ENCODE peak calls at places on chromosome 22, in eight cellular contexts. One of them, this sample, is unnamed.

GRCh38 chr22:18974477-18975180 is 38.5 kb upstream of the PRODH start:
- DNase-seq in body of pancreas: no peak
- DNase-seq in IMR-90: no peak
- DNase-seq in CD8-positive, alpha-beta T cell: no peak
- DNase-seq in endodermal cell: no peak
- DNase-seq in cardiac muscle cell: no peak
- DNase-seq in tibial nerve: no peak
- DNase-seq in esophagus squamous epithelium: no peak
- DNase-seq in this sample: no peak

GRCh38 chr22:38706885-38707180 is 1.1 kb downstream of the GTPBP1 start:
- DNase-seq in tibial nerve: no peak
- DNase-seq in body of pancreas: no peak
- DNase-seq in esophagus squamous epithelium: no peak
- DNase-seq in CD8-positive, alpha-beta T cell: no peak
- DNase-seq in cardiac muscle cell: no peak
- DNase-seq in IMR-90: no peak
- DNase-seq in endodermal cell: no peak
- DNase-seq in this sample: peak; percentile 47

GRCh38 chr22:29167032-29167911 is 38.4 kb upstream of the EMID1 start:
- DNase-seq in cardiac muscle cell: no peak
- DNase-seq in CD8-positive, alpha-beta T cell: peak; percentile 10
- DNase-seq in endodermal cell: peak; percentile 30
- DNase-seq in tibial nerve: no peak
- DNase-seq in esophagus squamous epithelium: no peak
- DNase-seq in IMR-90: no peak
- DNase-seq in body of pancreas: no peak
- DNase-seq in this sample: no peak

GRCh38 chr22:42536166-42536565 is 16.6 kb upstream of the RRP7A start:
- DNase-seq in tibial nerve: no peak
- DNase-seq in CD8-positive, alpha-beta T cell: no peak
- DNase-seq in cardiac muscle cell: no peak
- DNase-seq in body of pancreas: no peak
- DNase-seq in endodermal cell: no peak
- DNase-seq in IMR-90: no peak
- DNase-seq in esophagus squamous epithelium: no peak
- DNase-seq in this sample: no peak

GRCh38 chr22:28139993-28140392 is 220.9 kb upstream of the PITPNB start:
- DNase-seq in CD8-positive, alpha-beta T cell: no peak
- DNase-seq in esophagus squamous epithelium: no peak
- DNase-seq in IMR-90: peak; percentile 93
- DNase-seq in cardiac muscle cell: peak; percentile 88
- DNase-seq in tibial nerve: no peak
- DNase-seq in body of pancreas: no peak
- DNase-seq in endodermal cell: no peak
- DNase-seq in this sample: peak; percentile 93

GRCh38 chr22:16987822-16988221 is 20.2 kb downstream of the GAB4 start:
- DNase-seq in cardiac muscle cell: no peak
- DNase-seq in endodermal cell: no peak
- DNase-seq in esophagus squamous epithelium: no peak
- DNase-seq in IMR-90: no peak
- DNase-seq in tibial nerve: no peak
- DNase-seq in CD8-positive, alpha-beta T cell: no peak
- DNase-seq in body of pancreas: no peak
- DNase-seq in this sample: no peak

GRCh38 chr22:43171607-43172006 is 15.3 kb downstream of the TTLL12 start:
- DNase-seq in endodermal cell: no peak
- DNase-seq in IMR-90: no peak
- DNase-seq in CD8-positive, alpha-beta T cell: no peak
- DNase-seq in body of pancreas: no peak
- DNase-seq in cardiac muscle cell: no peak
- DNase-seq in tibial nerve: no peak
- DNase-seq in esophagus squamous epithelium: no peak
- DNase-seq in this sample: no peak

GRCh38 chr22:48391171-48391711 is 1436.4 kb downstream of the BRD1 start:
- DNase-seq in cardiac muscle cell: no peak
- DNase-seq in IMR-90: no peak
- DNase-seq in esophagus squamous epithelium: no peak
- DNase-seq in tibial nerve: no peak
- DNase-seq in CD8-positive, alpha-beta T cell: no peak
- DNase-seq in endodermal cell: no peak
- DNase-seq in body of pancreas: no peak
- DNase-seq in this sample: no peak

GRCh38 chr22:33917744-33918406 is 2.4 kb downstream of the LARGE1 start:
- DNase-seq in IMR-90: peak; percentile 50
- DNase-seq in tibial nerve: no peak
- DNase-seq in CD8-positive, alpha-beta T cell: no peak
- DNase-seq in esophagus squamous epithelium: no peak
- DNase-seq in cardiac muscle cell: no peak
- DNase-seq in body of pancreas: no peak
- DNase-seq in endodermal cell: peak; percentile 62
- DNase-seq in this sample: no peak

GRCh38 chr22:24434472-24435322 is 7.3 kb downstream of the ADORA2A start:
- DNase-seq in esophagus squamous epithelium: peak; percentile 44
- DNase-seq in CD8-positive, alpha-beta T cell: peak; percentile 63
- DNase-seq in body of pancreas: peak; percentile 62
- DNase-seq in tibial nerve: peak; percentile 48
- DNase-seq in cardiac muscle cell: peak; percentile 80
- DNase-seq in IMR-90: no peak
- DNase-seq in endodermal cell: peak; percentile 36
- DNase-seq in this sample: no peak

GRCh38 chr22:44489817-44490216 is 8.2 kb downstream of the RTL6 start:
- DNase-seq in endodermal cell: no peak
- DNase-seq in IMR-90: no peak
- DNase-seq in CD8-positive, alpha-beta T cell: no peak
- DNase-seq in esophagus squamous epithelium: no peak
- DNase-seq in body of pancreas: no peak
- DNase-seq in tibial nerve: no peak
- DNase-seq in cardiac muscle cell: no peak
- DNase-seq in this sample: no peak

GRCh38 chr22:32827061-32827602 is 25.6 kb downstream of the TIMP3 start:
- DNase-seq in tibial nerve: no peak
- DNase-seq in cardiac muscle cell: no peak
- DNase-seq in endodermal cell: no peak
- DNase-seq in esophagus squamous epithelium: no peak
- DNase-seq in body of pancreas: no peak
- DNase-seq in IMR-90: no peak
- DNase-seq in CD8-positive, alpha-beta T cell: no peak
- DNase-seq in this sample: peak; percentile 65

GRCh38 chr22:48579035-48579914 is 1248.4 kb downstream of the BRD1 start:
- DNase-seq in body of pancreas: no peak
- DNase-seq in tibial nerve: no peak
- DNase-seq in CD8-positive, alpha-beta T cell: no peak
- DNase-seq in cardiac muscle cell: no peak
- DNase-seq in esophagus squamous epithelium: no peak
- DNase-seq in endodermal cell: no peak
- DNase-seq in IMR-90: no peak
- DNase-seq in this sample: no peak

GRCh38 chr22:30326704-30327362 is at the start of gene TBC1D10A:
- DNase-seq in tibial nerve: peak; percentile 71
- DNase-seq in esophagus squamous epithelium: peak; percentile 63
- DNase-seq in CD8-positive, alpha-beta T cell: peak; percentile 94
- DNase-seq in cardiac muscle cell: peak; percentile 94
- DNase-seq in endodermal cell: peak; percentile 98
- DNase-seq in body of pancreas: peak; percentile 98
- DNase-seq in IMR-90: peak; percentile 86
- DNase-seq in this sample: peak; percentile 83

GRCh38 chr22:19942886-19943664 is 1.5 kb upstream of the TXNRD2 start:
- DNase-seq in cardiac muscle cell: peak; percentile 90
- DNase-seq in IMR-90: peak; percentile 94
- DNase-seq in CD8-positive, alpha-beta T cell: no peak
- DNase-seq in tibial nerve: peak; percentile 63
- DNase-seq in endodermal cell: no peak
- DNase-seq in esophagus squamous epithelium: no peak
- DNase-seq in body of pancreas: peak; percentile 68
- DNase-seq in this sample: peak; percentile 79

GRCh38 chr22:38872831-38873248 is 824 bp upstream of the CBX6 start:
- DNase-seq in body of pancreas: peak; percentile 62
- DNase-seq in cardiac muscle cell: peak; percentile 58
- DNase-seq in CD8-positive, alpha-beta T cell: no peak
- DNase-seq in esophagus squamous epithelium: no peak
- DNase-seq in endodermal cell: peak; percentile 81
- DNase-seq in tibial nerve: no peak
- DNase-seq in IMR-90: peak; percentile 32
- DNase-seq in this sample: no peak

GRCh38 chr22:17920145-17920605 is 104.2 kb downstream of the MICAL3 start:
- DNase-seq in esophagus squamous epithelium: no peak
- DNase-seq in CD8-positive, alpha-beta T cell: no peak
- DNase-seq in tibial nerve: no peak
- DNase-seq in IMR-90: peak; percentile 62
- DNase-seq in body of pancreas: peak; percentile 40
- DNase-seq in endodermal cell: peak; percentile 88
- DNase-seq in cardiac muscle cell: peak; percentile 66
- DNase-seq in this sample: peak; percentile 76

GRCh38 chr22:20128902-20129746 is 2.5 kb upstream of the ZDHHC8 start:
- DNase-seq in tibial nerve: no peak
- DNase-seq in cardiac muscle cell: peak; percentile 46
- DNase-seq in endodermal cell: peak; percentile 86
- DNase-seq in esophagus squamous epithelium: no peak
- DNase-seq in body of pancreas: peak; percentile 40
- DNase-seq in CD8-positive, alpha-beta T cell: no peak
- DNase-seq in IMR-90: peak; percentile 23
- DNase-seq in this sample: peak; percentile 20

GRCh38 chr22:41048791-41049717 is 43.3 kb upstream of the EP300 start:
- DNase-seq in endodermal cell: peak; percentile 86
- DNase-seq in IMR-90: peak; percentile 80
- DNase-seq in tibial nerve: peak; percentile 37
- DNase-seq in body of pancreas: peak; percentile 62
- DNase-seq in esophagus squamous epithelium: no peak
- DNase-seq in CD8-positive, alpha-beta T cell: no peak
- DNase-seq in cardiac muscle cell: peak; percentile 92
- DNase-seq in this sample: no peak

GRCh38 chr22:38187413-38188212 is 6.0 kb upstream of the PLA2G6 start:
- DNase-seq in tibial nerve: no peak
- DNase-seq in CD8-positive, alpha-beta T cell: no peak
- DNase-seq in IMR-90: peak; percentile 71
- DNase-seq in cardiac muscle cell: peak; percentile 71
- DNase-seq in body of pancreas: peak; percentile 89
- DNase-seq in endodermal cell: no peak
- DNase-seq in esophagus squamous epithelium: no peak
- DNase-seq in this sample: peak; percentile 77

GRCh38 chr22:31348766-31349165 is 2.6 kb upstream of the PATZ1 start:
- DNase-seq in IMR-90: no peak
- DNase-seq in CD8-positive, alpha-beta T cell: no peak
- DNase-seq in esophagus squamous epithelium: no peak
- DNase-seq in body of pancreas: no peak
- DNase-seq in tibial nerve: no peak
- DNase-seq in cardiac muscle cell: no peak
- DNase-seq in endodermal cell: no peak
- DNase-seq in this sample: no peak

GRCh38 chr22:35761037-35761436 is 43.4 kb downstream of the APOL5 start:
- DNase-seq in cardiac muscle cell: peak; percentile 41
- DNase-seq in CD8-positive, alpha-beta T cell: no peak
- DNase-seq in tibial nerve: no peak
- DNase-seq in endodermal cell: no peak
- DNase-seq in esophagus squamous epithelium: no peak
- DNase-seq in IMR-90: peak; percentile 24
- DNase-seq in body of pancreas: no peak
- DNase-seq in this sample: no peak

GRCh38 chr22:39942433-39943213 is 17.6 kb upstream of the TMA7B start:
- DNase-seq in body of pancreas: no peak
- DNase-seq in tibial nerve: no peak
- DNase-seq in cardiac muscle cell: peak; percentile 23
- DNase-seq in IMR-90: no peak
- DNase-seq in CD8-positive, alpha-beta T cell: no peak
- DNase-seq in esophagus squamous epithelium: no peak
- DNase-seq in endodermal cell: peak; percentile 15
- DNase-seq in this sample: no peak
- H3K4me3 ChIP-seq in body of pancreas: no peak overlapping the region
- H3K4me3 ChIP-seq in tibial nerve: no peak overlapping the region
- H3K4me3 ChIP-seq in cardiac muscle cell: no peak overlapping the region
- H3K4me3 ChIP-seq in IMR-90: no peak overlapping the region
- H3K4me3 ChIP-seq in CD8-positive, alpha-beta T cell: peak overlapping the region; percentile 5
- H3K4me3 ChIP-seq in esophagus squamous epithelium: no peak overlapping the region
- H3K4me3 ChIP-seq in endodermal cell: no peak overlapping the region
- H3K4me3 ChIP-seq in this sample: no peak overlapping the region

DNA sequence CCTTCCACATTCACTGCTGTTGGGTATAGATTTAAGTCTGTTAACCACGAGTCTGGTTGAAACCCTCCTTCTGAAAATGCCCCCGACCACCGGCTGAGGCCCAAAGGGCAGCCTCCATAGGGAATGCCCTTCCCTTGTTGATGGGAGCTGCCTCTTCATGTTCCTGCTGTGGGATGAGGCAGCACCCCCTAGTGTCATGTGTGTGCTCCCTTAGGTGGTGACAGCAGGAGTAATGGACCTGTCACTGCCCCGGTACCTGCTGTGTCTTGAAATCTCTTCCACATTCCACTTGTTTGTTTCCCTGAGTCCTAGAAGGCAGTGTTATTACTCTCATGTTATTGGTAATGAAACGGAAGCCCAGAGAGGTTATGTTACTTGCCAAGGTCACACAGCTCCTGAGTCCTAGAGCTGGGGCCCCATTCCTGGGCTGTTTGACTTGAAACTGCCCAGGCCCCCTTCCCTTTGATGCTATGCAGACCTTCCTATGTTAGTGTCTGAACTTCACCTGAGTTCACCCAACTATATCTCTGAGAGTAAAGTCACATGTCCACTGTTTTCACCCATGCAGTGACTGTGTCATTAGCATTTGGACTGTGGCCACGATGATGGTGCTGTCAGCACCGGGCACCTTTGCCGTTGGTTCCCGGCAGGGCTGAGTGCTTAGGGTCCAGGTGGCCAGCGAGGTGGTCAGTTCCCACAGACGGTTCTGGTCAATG is 234.3 kb downstream of the TBC1D22A start:
- DNase-seq in IMR-90: no peak
- DNase-seq in tibial nerve: no peak
- DNase-seq in CD8-positive, alpha-beta T cell: no peak
- DNase-seq in esophagus squamous epithelium: no peak
- DNase-seq in endodermal cell: no peak
- DNase-seq in body of pancreas: peak; percentile 57
- DNase-seq in cardiac muscle cell: no peak
- DNase-seq in this sample: peak; percentile 10
- TF ChIP-seq CTCF in IMR-90: peak; percentile 9
- TF ChIP-seq CTCF in tibial nerve: no peak
- TF ChIP-seq CTCF in CD8-positive, alpha-beta T cell: no peak
- TF ChIP-seq CTCF in esophagus squamous epithelium: no peak
- TF ChIP-seq CTCF in endodermal cell: peak; percentile 58
- TF ChIP-seq CTCF in body of pancreas: peak; percentile 10
- TF ChIP-seq CTCF in cardiac muscle cell: no peak
- TF ChIP-seq CTCF in this sample: peak; percentile 38

DNA sequence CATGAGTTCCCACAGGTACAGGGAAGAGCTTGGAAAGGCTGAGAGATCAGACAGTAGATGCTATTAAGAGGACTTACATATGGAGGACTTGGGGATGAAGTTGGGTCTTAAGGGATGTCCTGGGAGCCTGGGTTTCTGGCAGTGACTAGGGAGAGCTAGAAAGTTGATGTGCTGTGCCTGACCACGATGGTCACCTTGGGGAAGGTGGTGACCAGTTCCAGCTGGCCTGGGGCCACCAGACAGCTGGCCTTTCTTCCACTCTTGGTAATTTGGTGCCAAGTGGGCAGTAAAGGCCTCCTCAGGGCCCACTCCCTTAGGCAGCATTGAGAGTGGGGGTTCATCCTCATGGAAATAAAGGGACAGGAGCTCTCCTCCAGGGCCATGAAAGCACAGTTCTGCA is 13.9 kb upstream of the CSF2RB start:
- DNase-seq in esophagus squamous epithelium: no peak
- DNase-seq in cardiac muscle cell: no peak
- DNase-seq in CD8-positive, alpha-beta T cell: no peak
- DNase-seq in endodermal cell: no peak
- DNase-seq in IMR-90: no peak
- DNase-seq in tibial nerve: no peak
- DNase-seq in body of pancreas: peak; percentile 45
- DNase-seq in this sample: no peak
- H3K27me3 ChIP-seq in esophagus squamous epithelium: no peaks in the 10 kb centered on the region
- H3K27me3 ChIP-seq in cardiac muscle cell: no peaks in the 10 kb centered on the region
- H3K27me3 ChIP-seq in CD8-positive, alpha-beta T cell: no peaks in the 10 kb centered on the region
- H3K27me3 ChIP-seq in endodermal cell: no peaks in the 10 kb centered on the region
- H3K27me3 ChIP-seq in IMR-90: peaks cover 24% of the 10 kb centered on the region
- H3K27me3 ChIP-seq in tibial nerve: no peaks in the 10 kb centered on the region
- H3K27me3 ChIP-seq in body of pancreas: no peaks in the 10 kb centered on the region
- H3K27me3 ChIP-seq in this sample: peaks cover 5% of the 10 kb centered on the region

GRCh38 chr22:22913989-22914388 is 26.4 kb downstream of the IGLL5 start:
- DNase-seq in tibial nerve: no peak
- DNase-seq in body of pancreas: no peak
- DNase-seq in IMR-90: no peak
- DNase-seq in endodermal cell: no peak
- DNase-seq in CD8-positive, alpha-beta T cell: no peak
- DNase-seq in esophagus squamous epithelium: no peak
- DNase-seq in cardiac muscle cell: no peak
- DNase-seq in this sample: no peak
- H3K4me3 ChIP-seq in tibial nerve: no peak overlapping the region
- H3K4me3 ChIP-seq in body of pancreas: no peak overlapping the region
- H3K4me3 ChIP-seq in IMR-90: no peak overlapping the region
- H3K4me3 ChIP-seq in endodermal cell: no peak overlapping the region
- H3K4me3 ChIP-seq in CD8-positive, alpha-beta T cell: no peak overlapping the region
- H3K4me3 ChIP-seq in esophagus squamous epithelium: no peak overlapping the region
- H3K4me3 ChIP-seq in cardiac muscle cell: no peak overlapping the region
- H3K4me3 ChIP-seq in this sample: no peak overlapping the region